ENCODE peak calls at places on chromosomes 7 and 10, in nine cellular contexts. One of them, this sample, is unnamed.

GRCh38 chr7:155529346-155529745 is 17.0 kb downstream of the CNPY1 start:
- DNase-seq in NCI-H2171: no peak
- DNase-seq in activated naive CD8-positive, alpha-beta T cell treated with anti-CD3 and anti-CD28 coated beads, Interleukin-2, amount 50 U/mL, for 24 hours: no peak
- DNase-seq in activated naive CD4-positive, alpha-beta T cell treated with anti-CD3 and anti-CD28 coated beads, Interleukin-2, amount 10 ng/mL, durations not matched to agents 7 days and 5 days: no peak
- DNase-seq in NCI-H510A treated with DMSO at 0.1 percent for 48 hours: no peak
- DNase-seq in T-cell: no peak
- DNase-seq in activated T-helper 1 cell treated with anti-CD3 and anti-CD28 coated beads, Interleukin-2, amount 50 U/mL, for 16 hours: no peak
- DNase-seq in fibroblast of lung: no peak
- DNase-seq in type B pancreatic cell: no peak
- DNase-seq in this sample: no peak

GRCh38 chr7:92276486-92276885 is 30.7 kb downstream of the ANKIB1 start:
- DNase-seq in activated T-helper 1 cell treated with anti-CD3 and anti-CD28 coated beads, Interleukin-2, amount 50 U/mL, for 16 hours: no peak
- DNase-seq in fibroblast of lung: no peak
- DNase-seq in T-cell: no peak
- DNase-seq in type B pancreatic cell: no peak
- DNase-seq in NCI-H2171: no peak
- DNase-seq in NCI-H510A treated with DMSO at 0.1 percent for 48 hours: no peak
- DNase-seq in activated naive CD4-positive, alpha-beta T cell treated with anti-CD3 and anti-CD28 coated beads, Interleukin-2, amount 10 ng/mL, durations not matched to agents 7 days and 5 days: no peak
- DNase-seq in activated naive CD8-positive, alpha-beta T cell treated with anti-CD3 and anti-CD28 coated beads, Interleukin-2, amount 50 U/mL, for 24 hours: no peak
- DNase-seq in this sample: no peak

GRCh38 chr10:63761243-63761642 is 240.0 kb downstream of the REEP3 start:
- DNase-seq in activated naive CD8-positive, alpha-beta T cell treated with anti-CD3 and anti-CD28 coated beads, Interleukin-2, amount 50 U/mL, for 24 hours: no peak
- DNase-seq in NCI-H510A treated with DMSO at 0.1 percent for 48 hours: no peak
- DNase-seq in fibroblast of lung: no peak
- DNase-seq in activated T-helper 1 cell treated with anti-CD3 and anti-CD28 coated beads, Interleukin-2, amount 50 U/mL, for 16 hours: no peak
- DNase-seq in T-cell: no peak
- DNase-seq in type B pancreatic cell: no peak
- DNase-seq in NCI-H2171: no peak
- DNase-seq in activated naive CD4-positive, alpha-beta T cell treated with anti-CD3 and anti-CD28 coated beads, Interleukin-2, amount 10 ng/mL, durations not matched to agents 7 days and 5 days: no peak
- DNase-seq in this sample: no peak

GRCh38 chr7:36285276-36285675 is 104.4 kb upstream of the ANLN start:
- DNase-seq in activated T-helper 1 cell treated with anti-CD3 and anti-CD28 coated beads, Interleukin-2, amount 50 U/mL, for 16 hours: no peak
- DNase-seq in NCI-H510A treated with DMSO at 0.1 percent for 48 hours: no peak
- DNase-seq in activated naive CD4-positive, alpha-beta T cell treated with anti-CD3 and anti-CD28 coated beads, Interleukin-2, amount 10 ng/mL, durations not matched to agents 7 days and 5 days: no peak
- DNase-seq in NCI-H2171: no peak
- DNase-seq in type B pancreatic cell: no peak
- DNase-seq in activated naive CD8-positive, alpha-beta T cell treated with anti-CD3 and anti-CD28 coated beads, Interleukin-2, amount 50 U/mL, for 24 hours: no peak
- DNase-seq in fibroblast of lung: no peak
- DNase-seq in T-cell: no peak
- DNase-seq in this sample: no peak

GRCh38 chr7:84536256-84536870 is 341.8 kb upstream of the SEMA3A start:
- DNase-seq in T-cell: no peak
- DNase-seq in activated naive CD8-positive, alpha-beta T cell treated with anti-CD3 and anti-CD28 coated beads, Interleukin-2, amount 50 U/mL, for 24 hours: no peak
- DNase-seq in activated naive CD4-positive, alpha-beta T cell treated with anti-CD3 and anti-CD28 coated beads, Interleukin-2, amount 10 ng/mL, durations not matched to agents 7 days and 5 days: no peak
- DNase-seq in type B pancreatic cell: no peak
- DNase-seq in NCI-H510A treated with DMSO at 0.1 percent for 48 hours: no peak
- DNase-seq in NCI-H2171: no peak
- DNase-seq in fibroblast of lung: no peak
- DNase-seq in activated T-helper 1 cell treated with anti-CD3 and anti-CD28 coated beads, Interleukin-2, amount 50 U/mL, for 16 hours: no peak
- DNase-seq in this sample: no peak

GRCh38 chr7:3076700-3077099 is 33.0 kb upstream of the CARD11 start:
- DNase-seq in T-cell: no peak
- DNase-seq in activated naive CD8-positive, alpha-beta T cell treated with anti-CD3 and anti-CD28 coated beads, Interleukin-2, amount 50 U/mL, for 24 hours: no peak
- DNase-seq in activated naive CD4-positive, alpha-beta T cell treated with anti-CD3 and anti-CD28 coated beads, Interleukin-2, amount 10 ng/mL, durations not matched to agents 7 days and 5 days: no peak
- DNase-seq in type B pancreatic cell: no peak
- DNase-seq in activated T-helper 1 cell treated with anti-CD3 and anti-CD28 coated beads, Interleukin-2, amount 50 U/mL, for 16 hours: no peak
- DNase-seq in NCI-H510A treated with DMSO at 0.1 percent for 48 hours: no peak
- DNase-seq in NCI-H2171: no peak
- DNase-seq in fibroblast of lung: no peak
- DNase-seq in this sample: no peak

GRCh38 chr7:6250364-6250833 is 22.0 kb downstream of the CYTH3 start:
- DNase-seq in type B pancreatic cell: no peak
- DNase-seq in NCI-H2171: no peak
- DNase-seq in fibroblast of lung: no peak
- DNase-seq in activated naive CD8-positive, alpha-beta T cell treated with anti-CD3 and anti-CD28 coated beads, Interleukin-2, amount 50 U/mL, for 24 hours: peak
- DNase-seq in NCI-H510A treated with DMSO at 0.1 percent for 48 hours: no peak
- DNase-seq in activated naive CD4-positive, alpha-beta T cell treated with anti-CD3 and anti-CD28 coated beads, Interleukin-2, amount 10 ng/mL, durations not matched to agents 7 days and 5 days: no peak
- DNase-seq in T-cell: no peak
- DNase-seq in activated T-helper 1 cell treated with anti-CD3 and anti-CD28 coated beads, Interleukin-2, amount 50 U/mL, for 16 hours: no peak
- DNase-seq in this sample: no peak

GRCh38 chr7:30886608-30887011 is 25.0 kb upstream of the AQP1 start:
- DNase-seq in activated naive CD8-positive, alpha-beta T cell treated with anti-CD3 and anti-CD28 coated beads, Interleukin-2, amount 50 U/mL, for 24 hours: no peak
- DNase-seq in activated naive CD4-positive, alpha-beta T cell treated with anti-CD3 and anti-CD28 coated beads, Interleukin-2, amount 10 ng/mL, durations not matched to agents 7 days and 5 days: no peak
- DNase-seq in NCI-H510A treated with DMSO at 0.1 percent for 48 hours: peak
- DNase-seq in fibroblast of lung: peak
- DNase-seq in NCI-H2171: no peak
- DNase-seq in T-cell: no peak
- DNase-seq in type B pancreatic cell: no peak
- DNase-seq in activated T-helper 1 cell treated with anti-CD3 and anti-CD28 coated beads, Interleukin-2, amount 50 U/mL, for 16 hours: no peak
- DNase-seq in this sample: no peak

GRCh38 chr10:103776878-103777591 is 78.3 kb downstream of the SH3PXD2A start:
- DNase-seq in T-cell: no peak
- DNase-seq in activated naive CD4-positive, alpha-beta T cell treated with anti-CD3 and anti-CD28 coated beads, Interleukin-2, amount 10 ng/mL, durations not matched to agents 7 days and 5 days: no peak
- DNase-seq in fibroblast of lung: peak
- DNase-seq in type B pancreatic cell: no peak
- DNase-seq in NCI-H2171: no peak
- DNase-seq in activated T-helper 1 cell treated with anti-CD3 and anti-CD28 coated beads, Interleukin-2, amount 50 U/mL, for 16 hours: no peak
- DNase-seq in activated naive CD8-positive, alpha-beta T cell treated with anti-CD3 and anti-CD28 coated beads, Interleukin-2, amount 50 U/mL, for 24 hours: no peak
- DNase-seq in NCI-H510A treated with DMSO at 0.1 percent for 48 hours: no peak
- DNase-seq in this sample: no peak

GRCh38 chr10:7388602-7389001 is 22.2 kb downstream of the SFMBT2 start:
- DNase-seq in T-cell: peak
- DNase-seq in NCI-H510A treated with DMSO at 0.1 percent for 48 hours: no peak
- DNase-seq in type B pancreatic cell: no peak
- DNase-seq in fibroblast of lung: no peak
- DNase-seq in activated T-helper 1 cell treated with anti-CD3 and anti-CD28 coated beads, Interleukin-2, amount 50 U/mL, for 16 hours: no peak
- DNase-seq in NCI-H2171: no peak
- DNase-seq in activated naive CD4-positive, alpha-beta T cell treated with anti-CD3 and anti-CD28 coated beads, Interleukin-2, amount 10 ng/mL, durations not matched to agents 7 days and 5 days: peak
- DNase-seq in activated naive CD8-positive, alpha-beta T cell treated with anti-CD3 and anti-CD28 coated beads, Interleukin-2, amount 50 U/mL, for 24 hours: no peak
- DNase-seq in this sample: no peak

GRCh38 chr10:129839285-129840195 is 124.5 kb downstream of the EBF3 start:
- DNase-seq in activated naive CD8-positive, alpha-beta T cell treated with anti-CD3 and anti-CD28 coated beads, Interleukin-2, amount 50 U/mL, for 24 hours: no peak
- DNase-seq in NCI-H510A treated with DMSO at 0.1 percent for 48 hours: no peak
- DNase-seq in T-cell: no peak
- DNase-seq in fibroblast of lung: no peak
- DNase-seq in activated T-helper 1 cell treated with anti-CD3 and anti-CD28 coated beads, Interleukin-2, amount 50 U/mL, for 16 hours: no peak
- DNase-seq in NCI-H2171: no peak
- DNase-seq in type B pancreatic cell: no peak
- DNase-seq in activated naive CD4-positive, alpha-beta T cell treated with anti-CD3 and anti-CD28 coated beads, Interleukin-2, amount 10 ng/mL, durations not matched to agents 7 days and 5 days: no peak
- DNase-seq in this sample: no peak

GRCh38 chr10:75207868-75208167 is 2.8 kb upstream of the VDAC2 start:
- DNase-seq in activated naive CD8-positive, alpha-beta T cell treated with anti-CD3 and anti-CD28 coated beads, Interleukin-2, amount 50 U/mL, for 24 hours: no peak
- DNase-seq in activated naive CD4-positive, alpha-beta T cell treated with anti-CD3 and anti-CD28 coated beads, Interleukin-2, amount 10 ng/mL, durations not matched to agents 7 days and 5 days: no peak
- DNase-seq in fibroblast of lung: no peak
- DNase-seq in NCI-H2171: no peak
- DNase-seq in NCI-H510A treated with DMSO at 0.1 percent for 48 hours: no peak
- DNase-seq in T-cell: no peak
- DNase-seq in activated T-helper 1 cell treated with anti-CD3 and anti-CD28 coated beads, Interleukin-2, amount 50 U/mL, for 16 hours: no peak
- DNase-seq in type B pancreatic cell: no peak
- DNase-seq in this sample: no peak

GRCh38 chr7:100612730-100613446 is 548 bp downstream of the MOSPD3 start:
- DNase-seq in activated naive CD4-positive, alpha-beta T cell treated with anti-CD3 and anti-CD28 coated beads, Interleukin-2, amount 10 ng/mL, durations not matched to agents 7 days and 5 days: peak
- DNase-seq in NCI-H2171: no peak
- DNase-seq in type B pancreatic cell: no peak
- DNase-seq in NCI-H510A treated with DMSO at 0.1 percent for 48 hours: no peak
- DNase-seq in fibroblast of lung: no peak
- DNase-seq in activated T-helper 1 cell treated with anti-CD3 and anti-CD28 coated beads, Interleukin-2, amount 50 U/mL, for 16 hours: no peak
- DNase-seq in activated naive CD8-positive, alpha-beta T cell treated with anti-CD3 and anti-CD28 coated beads, Interleukin-2, amount 50 U/mL, for 24 hours: no peak
- DNase-seq in T-cell: peak
- DNase-seq in this sample: no peak

GRCh38 chr7:14294637-14295036 is 305.2 kb upstream of the ETV1 start:
- DNase-seq in T-cell: no peak
- DNase-seq in NCI-H2171: no peak
- DNase-seq in activated T-helper 1 cell treated with anti-CD3 and anti-CD28 coated beads, Interleukin-2, amount 50 U/mL, for 16 hours: no peak
- DNase-seq in activated naive CD8-positive, alpha-beta T cell treated with anti-CD3 and anti-CD28 coated beads, Interleukin-2, amount 50 U/mL, for 24 hours: no peak
- DNase-seq in NCI-H510A treated with DMSO at 0.1 percent for 48 hours: no peak
- DNase-seq in fibroblast of lung: no peak
- DNase-seq in type B pancreatic cell: no peak
- DNase-seq in activated naive CD4-positive, alpha-beta T cell treated with anti-CD3 and anti-CD28 coated beads, Interleukin-2, amount 10 ng/mL, durations not matched to agents 7 days and 5 days: no peak
- DNase-seq in this sample: no peak

GRCh38 chr10:131043039-131043691 is 268.4 kb downstream of the TCERG1L start:
- DNase-seq in activated naive CD4-positive, alpha-beta T cell treated with anti-CD3 and anti-CD28 coated beads, Interleukin-2, amount 10 ng/mL, durations not matched to agents 7 days and 5 days: no peak
- DNase-seq in activated T-helper 1 cell treated with anti-CD3 and anti-CD28 coated beads, Interleukin-2, amount 50 U/mL, for 16 hours: no peak
- DNase-seq in activated naive CD8-positive, alpha-beta T cell treated with anti-CD3 and anti-CD28 coated beads, Interleukin-2, amount 50 U/mL, for 24 hours: no peak
- DNase-seq in NCI-H2171: peak
- DNase-seq in NCI-H510A treated with DMSO at 0.1 percent for 48 hours: no peak
- DNase-seq in fibroblast of lung: no peak
- DNase-seq in type B pancreatic cell: no peak
- DNase-seq in T-cell: no peak
- DNase-seq in this sample: no peak

GRCh38 chr7:141074162-141074989 is 512 bp downstream of the TMEM178B start:
- DNase-seq in NCI-H2171: peak
- DNase-seq in type B pancreatic cell: peak
- DNase-seq in T-cell: no peak
- DNase-seq in activated naive CD4-positive, alpha-beta T cell treated with anti-CD3 and anti-CD28 coated beads, Interleukin-2, amount 10 ng/mL, durations not matched to agents 7 days and 5 days: peak
- DNase-seq in activated T-helper 1 cell treated with anti-CD3 and anti-CD28 coated beads, Interleukin-2, amount 50 U/mL, for 16 hours: no peak
- DNase-seq in fibroblast of lung: peak
- DNase-seq in activated naive CD8-positive, alpha-beta T cell treated with anti-CD3 and anti-CD28 coated beads, Interleukin-2, amount 50 U/mL, for 24 hours: peak
- DNase-seq in NCI-H510A treated with DMSO at 0.1 percent for 48 hours: peak
- DNase-seq in this sample: no peak

GRCh38 chr10:118046491-118047362 is at the start of gene RAB11FIP2:
- DNase-seq in activated T-helper 1 cell treated with anti-CD3 and anti-CD28 coated beads, Interleukin-2, amount 50 U/mL, for 16 hours: peak
- DNase-seq in activated naive CD4-positive, alpha-beta T cell treated with anti-CD3 and anti-CD28 coated beads, Interleukin-2, amount 10 ng/mL, durations not matched to agents 7 days and 5 days: peak
- DNase-seq in NCI-H2171: peak
- DNase-seq in fibroblast of lung: peak
- DNase-seq in type B pancreatic cell: peak
- DNase-seq in T-cell: peak
- DNase-seq in activated naive CD8-positive, alpha-beta T cell treated with anti-CD3 and anti-CD28 coated beads, Interleukin-2, amount 50 U/mL, for 24 hours: peak
- DNase-seq in NCI-H510A treated with DMSO at 0.1 percent for 48 hours: peak
- DNase-seq in this sample: peak

GRCh38 chr10:86512137-86512536 is 9.5 kb downstream of the WAPL start:
- DNase-seq in activated T-helper 1 cell treated with anti-CD3 and anti-CD28 coated beads, Interleukin-2, amount 50 U/mL, for 16 hours: no peak
- DNase-seq in T-cell: no peak
- DNase-seq in activated naive CD8-positive, alpha-beta T cell treated with anti-CD3 and anti-CD28 coated beads, Interleukin-2, amount 50 U/mL, for 24 hours: no peak
- DNase-seq in fibroblast of lung: no peak
- DNase-seq in NCI-H2171: no peak
- DNase-seq in activated naive CD4-positive, alpha-beta T cell treated with anti-CD3 and anti-CD28 coated beads, Interleukin-2, amount 10 ng/mL, durations not matched to agents 7 days and 5 days: no peak
- DNase-seq in NCI-H510A treated with DMSO at 0.1 percent for 48 hours: no peak
- DNase-seq in type B pancreatic cell: no peak
- DNase-seq in this sample: no peak

This sample was measured in GOT3.